ENCODE peak calls at places on chromosomes 13 and 19, in ten cellular contexts. M is left lung; B is adrenal gland; C is heart right ventricle; A is uterus; Z is GM06990; N is left ventricle myocardium inferior; Y is tibial nerve; R is IMR-90; P is CD8-positive, alpha-beta T cell. D is an unnamed sample.

GRCh38 chr19:55256562-55257460 is 2.0 kb downstream of the PPP6R1 start:
- DNase-seq in B (no peak), A (no peak), Z (no peak), N (no peak), C (no peak), M (no peak), R (no peak), P (no peak), Y (no peak), D (no peak)

GRCh38 chr13:32362574-32362973 is 47.3 kb downstream of the BRCA2 start:
- DNase-seq in Y (no peak), R (no peak), P (no peak), B (no peak), N (no peak), A (no peak), Z (no peak), M (no peak), C (no peak), D (no peak)

GRCh38 chr13:71880753-71881541 is 13.9 kb upstream of the DACH1 start:
- DNase-seq in A (no peak), Y (no peak), C (no peak), P (no peak), M (no peak), R (no peak), N (no peak), Z (no peak), B (no peak), D (no peak)

GRCh38 chr13:103371271-103371670 is 305.1 kb upstream of the SLC10A2 start:
- DNase-seq in N (no peak), M (no peak), R (no peak), C (no peak), B (no peak), Z (no peak), Y (no peak), P (no peak), A (no peak), D (no peak)

GRCh38 chr19:42528354-42529247 is at the start of gene CEACAM1:
- DNase-seq in Y (no peak), R (no peak), M (peak; percentile 72), N (no peak), C (peak; percentile 30), P (peak; percentile 20), A (no peak), B (peak; percentile 62), Z (no peak), D (no peak)

GRCh38 chr19:14089412-14089661 is 1.2 kb downstream of the SAMD1 start:
- DNase-seq in P (no peak), M (no peak), N (no peak), A (no peak), B (peak; percentile 25), C (no peak), Z (no peak), R (no peak), Y (no peak), D (no peak)

GRCh38 chr13:61370520-61370919 is 45.1 kb downstream of the PCDH20 start:
- DNase-seq in Z (no peak), Y (no peak), R (no peak), B (no peak), A (no peak), C (no peak), M (no peak), P (no peak), N (no peak), D (no peak)

GRCh38 chr19:51090471-51090870 is 7.8 kb upstream of the KLK14 start:
- DNase-seq in B (no peak), N (no peak), A (no peak), Z (no peak), C (no peak), R (no peak), Y (no peak), M (no peak), P (no peak), D (no peak)

GRCh38 chr13:76503756-76504155 is 382.4 kb downstream of the KCTD12 start:
- DNase-seq in M (no peak), A (no peak), C (no peak), Y (no peak), R (no peak), Z (no peak), B (no peak), N (no peak), P (no peak), D (no peak)

GRCh38 chr19:18991050-18991449 is 42.3 kb downstream of the SUGP2 start:
- DNase-seq in Z (no peak), A (no peak), P (no peak), Y (no peak), R (no peak), B (no peak), N (peak; percentile 34), M (no peak), C (peak; percentile 20), D (no peak)

GRCh38 chr13:21032656-21033055 is 28.7 kb downstream of the LATS2 start:
- DNase-seq in M (no peak), R (no peak), P (no peak), C (no peak), N (no peak), B (no peak), Y (no peak), Z (no peak), A (no peak), D (no peak)

GRCh38 chr13:101955764-101956163 is 446.1 kb downstream of the FGF14 start:
- DNase-seq in R (no peak), B (no peak), Z (peak; percentile 6), M (no peak), Y (no peak), N (no peak), A (no peak), P (no peak), C (no peak), D (no peak)

GRCh38 chr13:43058318-43058674 is 34.9 kb downstream of the DNAJC15 start:
- DNase-seq in Y (no peak), P (no peak), R (peak; percentile 62), C (no peak), M (no peak), Z (no peak), B (peak; percentile 48), N (no peak), A (no peak), D (peak; percentile 75)

GRCh38 chr13:51802601-51803000 is 1.4 kb downstream of the DHRS12 start:
- DNase-seq in N (no peak), P (no peak), R (no peak), Z (no peak), A (no peak), C (no peak), M (no peak), B (no peak), Y (no peak), D (no peak)
- H3K4me3 ChIP-seq in N (peak overlapping the region; percentile 89), P (peak overlapping the region; percentile 79), R (no peak overlapping the region), Z (no peak overlapping the region), A (no peak overlapping the region), C (no peak overlapping the region), M (no peak overlapping the region), B (no peak overlapping the region), Y (peak overlapping the region; percentile 66), D (no peak overlapping the region)

DNA sequence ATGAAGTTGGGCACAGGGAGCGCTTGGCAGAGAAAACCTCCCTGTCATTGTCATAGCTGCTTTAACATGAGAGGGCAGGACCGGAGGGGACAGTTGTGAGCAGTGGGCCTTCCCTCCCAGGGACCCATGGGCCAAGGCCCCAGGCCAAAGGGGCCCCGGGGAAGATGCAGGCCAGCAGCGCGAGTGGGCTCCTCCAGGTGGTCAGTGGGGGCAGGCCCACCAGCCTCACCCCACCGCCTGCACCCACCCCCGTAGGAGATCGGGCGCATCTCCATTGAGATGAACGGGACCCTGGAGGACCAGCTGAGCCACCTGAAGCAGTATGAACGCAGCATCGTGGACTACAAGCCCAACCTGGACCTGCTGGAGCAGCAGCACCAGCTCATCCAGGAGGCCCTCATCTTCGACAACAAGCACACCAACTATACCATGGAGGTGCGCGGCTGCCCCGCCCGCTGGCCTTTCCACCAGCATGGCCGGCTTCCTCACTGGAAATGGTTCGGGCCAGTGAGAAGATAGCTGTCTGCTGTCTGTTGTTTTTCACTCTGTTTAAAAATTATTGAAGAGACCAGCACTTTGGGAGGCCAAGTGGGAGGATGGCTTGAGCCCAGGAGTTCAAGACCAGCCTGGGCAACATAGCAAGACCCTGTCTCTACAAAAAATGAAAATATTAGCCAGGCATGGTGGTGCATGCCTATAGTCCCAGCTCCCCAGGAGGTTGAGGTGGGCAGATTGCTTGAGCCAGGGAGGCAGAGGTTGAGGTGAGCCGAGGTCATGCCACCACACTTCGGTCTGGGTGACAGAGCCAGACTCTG is 18.6 kb downstream of the CAPN12 start:
- DNase-seq in Y (no peak), C (peak; percentile 17), A (peak; percentile 17), B (no peak), R (no peak), M (no peak), P (no peak), Z (no peak), N (peak; percentile 15), D (no peak)
- H3K36me3 ChIP-seq in Y (peaks cover 7% of the 10 kb centered on the region), C (peaks cover 58% of the 10 kb centered on the region), A (no peaks in the 10 kb centered on the region), B (no peaks in the 10 kb centered on the region), R (peaks cover 89% of the 10 kb centered on the region), M (peaks cover 4% of the 10 kb centered on the region), P (no peaks in the 10 kb centered on the region), Z (peaks cover 46% of the 10 kb centered on the region), N (peaks cover 97% of the 10 kb centered on the region), D (peaks cover 91% of the 10 kb centered on the region)

DNA sequence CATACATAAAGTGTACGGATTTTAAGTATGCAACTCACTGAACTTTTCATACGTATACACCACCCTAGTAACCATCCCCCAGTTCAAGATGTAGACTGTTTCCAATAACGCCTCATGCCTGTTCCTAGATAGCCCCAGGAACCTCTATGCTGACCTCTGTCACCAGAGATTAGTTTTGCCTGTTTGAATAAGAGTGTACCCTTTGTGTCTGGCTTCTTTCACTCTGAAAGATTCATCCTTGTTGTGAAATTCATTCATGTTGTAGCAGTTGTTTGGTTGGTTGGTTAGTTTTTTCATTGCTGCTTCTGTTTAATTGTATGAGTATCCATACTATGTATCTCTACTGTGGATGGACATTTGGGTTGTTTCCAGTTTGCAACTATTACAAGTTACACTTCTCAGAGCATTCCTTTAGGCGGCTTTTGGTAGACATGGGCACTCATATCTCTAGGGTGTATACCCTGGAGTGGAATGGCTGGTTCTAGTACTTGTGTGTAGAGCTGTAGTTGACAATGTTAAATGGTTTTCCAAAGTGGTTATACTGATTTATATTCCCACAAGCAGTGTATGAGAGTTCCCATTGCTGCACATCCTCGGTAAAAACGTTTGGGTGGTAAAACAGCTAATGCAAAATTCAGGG is 1.6 kb downstream of the RNASEH2B start:
- DNase-seq in A (no peak), Y (no peak), P (no peak), R (no peak), N (no peak), C (no peak), B (no peak), Z (no peak), M (no peak), D (no peak)
- H3K4me3 ChIP-seq in A (peak overlapping the region; percentile 80), Y (peak overlapping the region; percentile 94), P (peak overlapping the region; percentile 89), R (no peak overlapping the region), N (peak overlapping the region; percentile 96), C (peak overlapping the region; percentile 82), B (no peak overlapping the region), Z (peak overlapping the region; percentile 76), M (peak overlapping the region; percentile 75), D (peak overlapping the region; percentile 63)

DNA sequence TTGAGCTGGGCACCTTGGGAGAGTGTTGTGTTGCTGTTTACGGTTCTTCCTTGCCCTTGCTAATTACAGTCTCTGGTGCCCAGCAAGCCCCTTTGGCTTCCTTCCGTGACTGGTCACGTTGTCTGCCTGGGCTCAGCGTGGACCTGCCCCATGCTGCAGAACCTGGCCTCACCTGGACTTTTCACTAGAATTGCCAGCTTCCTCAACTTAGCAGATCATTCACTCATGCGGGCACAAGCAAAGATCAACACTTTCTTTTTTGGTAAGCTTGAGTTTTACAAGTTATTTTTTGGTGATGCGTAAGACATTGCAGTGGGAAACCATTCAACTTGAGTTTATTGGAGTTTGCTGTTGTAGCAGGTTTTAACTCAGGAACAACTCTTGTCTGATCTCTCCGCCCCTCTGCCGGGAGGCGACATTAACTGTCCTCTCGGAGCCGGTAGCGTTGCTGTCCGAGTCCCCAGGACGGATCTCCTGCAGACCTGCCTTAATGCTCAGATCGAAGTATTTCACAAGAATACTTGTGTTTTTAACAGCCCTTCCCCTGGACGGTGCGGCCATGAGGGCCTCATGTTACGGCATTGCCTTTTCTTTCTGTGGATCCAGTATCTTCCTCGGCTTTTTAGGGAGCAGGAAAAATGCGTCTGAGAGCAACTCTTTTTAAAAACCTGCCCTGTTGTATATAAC is 15.7 kb upstream of the TEX29 start:
- DNase-seq in Z (no peak), B (no peak), C (no peak), M (no peak), P (no peak), A (no peak), Y (no peak), R (no peak), N (no peak), D (no peak)
- H3K36me3 ChIP-seq in Z (peaks cover 31% of the 10 kb centered on the region), B (no peaks in the 10 kb centered on the region), C (peaks cover 50% of the 10 kb centered on the region), M (no peaks in the 10 kb centered on the region), P (peaks cover 21% of the 10 kb centered on the region), A (no peaks in the 10 kb centered on the region), Y (peaks cover 7% of the 10 kb centered on the region), R (peaks cover 52% of the 10 kb centered on the region), N (peaks cover 80% of the 10 kb centered on the region), D (peaks cover 24% of the 10 kb centered on the region)

D was measured in MG63.